ENCODE peak calls at places on chromosomes 7 and 10, in four cellular contexts. O, W, G and C are unnamed samples.

GRCh38 chr10:86969421-86970041 is 1.2 kb downstream of the ADIRF start:
- DNase-seq in O (no peak), W (no peak), G (no peak), C (no peak)

GRCh38 chr7:50731703-50732582 is 50.8 kb downstream of the GRB10 start:
- DNase-seq in O (no peak), W (no peak), G (no peak), C (no peak)

GRCh38 chr10:31509989-31510388 is 191.0 kb downstream of the ZEB1 start:
- DNase-seq in O (no peak), W (no peak), G (no peak), C (no peak)

GRCh38 chr7:31114593-31115343 is 62.7 kb downstream of the ADCYAP1R1 start:
- DNase-seq in O (no peak), W (peak), G (no peak), C (no peak)

GRCh38 chr10:130179640-130180039 is 43.4 kb downstream of the GLRX3 start:
- DNase-seq in O (no peak), W (peak), G (peak), C (no peak)

GRCh38 chr7:35379481-35379880 is 125.6 kb upstream of the TBX20 start:
- DNase-seq in O (no peak), W (no peak), G (no peak), C (no peak)

GRCh38 chr10:5488272-5489161 is 10.9 kb downstream of the CALML5 start:
- DNase-seq in O (no peak), W (no peak), G (no peak), C (no peak)

GRCh38 chr7:5532520-5533335 is 109.1 kb upstream of the TNRC18 start:
- DNase-seq in O (no peak), W (peak), G (peak), C (peak)

GRCh38 chr7:90945104-90945752 is 319.0 kb upstream of the FZD1 start:
- DNase-seq in O (no peak), W (no peak), G (no peak), C (no peak)

GRCh38 chr10:70234668-70235447 is 1.6 kb upstream of the PPA1 start:
- DNase-seq in O (no peak), W (no peak), G (peak), C (no peak)

GRCh38 chr10:43340619-43341018 is 30.8 kb upstream of the FXYD4 start:
- DNase-seq in O (no peak), W (peak), G (no peak), C (no peak)

GRCh38 chr10:121804460-121804859 is 123.4 kb downstream of the ATE1 start:
- DNase-seq in O (no peak), W (no peak), G (no peak), C (no peak)

GRCh38 chr7:4612939-4613841 is 68.9 kb upstream of the FOXK1 start:
- DNase-seq in O (no peak), W (no peak), G (peak), C (no peak)

GRCh38 chr7:116710764-116711452 is 38.9 kb downstream of the MET start:
- DNase-seq in O (no peak), W (peak), G (no peak), C (no peak)

GRCh38 chr10:132445516-132446194 is 48.7 kb downstream of the PWWP2B start:
- DNase-seq in O (no peak), W (no peak), G (no peak), C (no peak)

GRCh38 chr7:153061913-153062528 is 302.5 kb downstream of the ACTR3B start:
- DNase-seq in O (peak), W (peak), G (peak), C (no peak)

GRCh38 chr7:929311-929711 is 25.2 kb downstream of the ADAP1 start:
- DNase-seq in O (no peak), W (no peak), G (no peak), C (no peak)

GRCh38 chr7:55250313-55250712 is 114.8 kb upstream of the LANCL2 start:
- DNase-seq in O (no peak), W (peak), G (peak), C (no peak)

GRCh38 chr7:159032310-159032709 is 112.4 kb downstream of the VIPR2 start:
- DNase-seq in O (no peak), W (no peak), G (no peak), C (no peak)

GRCh38 chr10:32948451-32948850 is 9.6 kb downstream of the ITGB1 start:
- DNase-seq in O (no peak), W (peak), G (peak), C (no peak)

GRCh38 chr10:13970967-13971353 is 359.8 kb downstream of the FRMD4A start:
- DNase-seq in O (no peak), W (no peak), G (no peak), C (no peak)

GRCh38 chr7:157611341-157611740 is 274.5 kb downstream of the DNAJB6 start:
- DNase-seq in O (no peak), W (no peak), G (no peak), C (no peak)

GRCh38 chr10:37734971-37735370 is 122.4 kb downstream of the ZNF248 start:
- DNase-seq in O (no peak), W (peak), G (peak), C (no peak)

GRCh38 chr10:122568551-122568950 is 8.0 kb downstream of the DMBT1 start:
- DNase-seq in O (no peak), W (no peak), G (no peak), C (no peak)

GRCh38 chr7:2202901-2203550 is 29.7 kb downstream of the MAD1L1 start:
- DNase-seq in O (no peak), W (no peak), G (no peak), C (no peak)

GRCh38 chr7:38169862-38170261 is 8.2 kb upstream of the STARD3NL start:
- DNase-seq in O (no peak), W (peak), G (peak), C (peak)

GRCh38 chr7:128794020-128794419 is 2.3 kb downstream of the CCDC136 start:
- DNase-seq in O (no peak), W (peak), G (no peak), C (no peak)

GRCh38 chr7:134562136-134562535 is 13.2 kb downstream of the AKR1B15 start:
- DNase-seq in O (no peak), W (peak), G (no peak), C (no peak)

GRCh38 chr7:55254596-55255500 is 110.3 kb upstream of the LANCL2 start:
- DNase-seq in O (peak), W (peak), G (peak), C (no peak)

GRCh38 chr7:95672434-95672833 is 76.1 kb upstream of the PDK4 start:
- DNase-seq in O (no peak), W (no peak), G (no peak), C (no peak)

GRCh38 chr10:45439365-45439764 is 65.3 kb downstream of the ALOX5 start:
- DNase-seq in O (no peak), W (no peak), G (no peak), C (no peak)

GRCh38 chr10:132982301-132982989 is 40.1 kb upstream of the CFAP46 start:
- DNase-seq in O (no peak), W (no peak), G (no peak), C (no peak)

GRCh38 chr10:80202934-80203834 is 2.2 kb downstream of the ANXA11 start:
- DNase-seq in O (peak), W (peak), G (peak), C (peak)

GRCh38 chr7:33716581-33717477 is 188.5 kb upstream of the BMPER start:
- DNase-seq in O (no peak), W (peak), G (peak), C (no peak)

GRCh38 chr10:81708946-81709345 is 166.0 kb upstream of the NRG3 start:
- DNase-seq in O (no peak), W (no peak), G (no peak), C (no peak)

GRCh38 chr7:150854066-150855000 is 2.0 kb downstream of the AOC1 start:
- DNase-seq in O (no peak), W (no peak), G (no peak), C (no peak)
- TF ChIP-seq HDAC2 in O (no peak), W (no peak), G (no peak), C (no peak)

GRCh38 chr10:105843786-105844560 is 1202.9 kb downstream of the SORCS3 start:
- DNase-seq in O (no peak), W (no peak), G (no peak), C (peak)
- TF ChIP-seq HDAC2 in O (no peak), W (no peak), G (no peak), C (no peak)

DNA sequence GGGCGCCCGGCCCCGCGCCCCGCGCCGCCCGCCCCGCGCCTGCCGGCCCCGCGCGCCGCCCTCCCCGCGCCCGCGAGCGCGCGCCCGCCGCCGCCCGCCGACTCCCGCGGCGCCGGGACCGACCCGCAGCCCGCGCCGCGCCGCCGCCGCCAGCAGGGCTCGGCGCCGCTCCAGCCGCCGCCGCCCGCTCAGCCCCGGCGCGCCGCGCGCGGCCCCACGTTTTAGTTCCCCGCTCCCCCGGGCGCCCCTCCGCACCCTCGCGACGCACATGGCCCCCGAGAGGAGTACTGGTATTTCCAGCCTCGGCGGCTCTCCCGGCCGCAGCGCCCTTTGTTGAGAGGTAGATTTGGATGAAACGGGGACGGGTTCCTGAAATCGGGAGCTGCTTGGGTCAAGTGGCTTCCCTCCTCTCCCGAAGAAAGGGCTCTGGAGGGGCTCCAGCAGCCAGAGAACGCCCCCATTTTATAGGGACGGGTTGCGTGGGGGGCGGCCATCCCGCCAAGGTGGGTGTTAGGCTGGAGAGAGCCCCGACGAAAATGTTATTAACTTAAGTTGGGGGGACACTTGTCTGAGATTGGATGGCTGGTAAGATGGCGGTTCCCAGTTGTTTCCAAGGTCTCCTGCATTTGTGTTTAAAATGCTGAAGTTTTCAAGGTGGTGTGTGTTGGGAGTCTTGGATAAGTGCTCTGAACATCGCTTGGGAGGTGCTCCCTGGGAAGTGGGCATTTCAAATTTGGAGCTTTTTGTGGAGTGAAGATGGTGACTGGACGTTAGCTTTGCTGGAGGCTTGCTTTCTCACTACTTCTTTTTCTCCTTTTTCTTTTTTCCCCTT is 1.1 kb downstream of the BMI1 start:
- DNase-seq in O (no peak), W (peak), G (no peak), C (no peak)
- TF ChIP-seq HDAC2 in O (no peak), W (no peak), G (no peak), C (no peak)

DNA sequence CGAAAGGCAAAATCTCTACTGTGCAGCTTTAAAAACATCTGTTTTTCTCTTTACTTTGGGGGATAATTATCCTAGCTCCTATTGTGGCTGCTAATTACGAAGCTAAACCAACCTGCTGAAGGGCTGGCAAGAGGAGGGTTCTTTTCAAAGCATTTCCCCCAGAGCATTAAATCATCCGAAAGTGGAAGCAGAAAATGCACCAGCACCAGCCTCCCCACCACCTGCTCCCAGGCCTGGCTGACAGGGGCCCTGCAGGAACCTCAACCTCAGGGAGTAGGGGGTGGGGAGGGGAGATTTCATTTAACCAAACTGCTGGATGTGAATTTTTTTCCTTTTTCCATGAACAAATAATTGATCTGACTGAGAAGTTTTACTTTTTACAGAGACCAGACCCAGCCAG is 56.3 kb upstream of the CHST15 start:
- DNase-seq in O (no peak), W (no peak), G (no peak), C (peak)
- TF ChIP-seq HDAC2 in O (no peak), W (no peak), G (no peak), C (no peak)

GRCh38 chr7:98995523-98996161 is 117.3 kb downstream of the TRRAP start:
- DNase-seq in O (no peak), W (no peak), G (no peak), C (no peak)
- TF ChIP-seq HDAC2 in O (no peak), W (no peak), G (no peak), C (no peak)

DNA sequence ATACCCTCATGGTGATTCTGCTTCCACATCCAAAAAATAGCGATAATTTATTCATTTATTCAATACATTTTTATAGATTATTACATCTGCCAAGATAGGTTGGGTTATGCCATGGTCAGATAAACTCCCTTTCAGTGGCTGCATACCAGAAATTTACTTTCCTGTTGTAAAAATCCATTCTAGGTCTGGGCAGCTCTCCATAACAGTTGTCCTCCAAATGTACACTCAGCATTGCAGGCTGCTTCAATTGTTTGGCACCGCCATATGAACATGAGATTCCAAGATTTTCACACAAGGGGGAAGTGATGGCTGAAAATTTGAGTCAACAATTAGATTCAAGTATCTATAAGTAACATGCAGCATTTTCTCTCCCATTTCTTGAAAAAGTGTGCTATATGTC is 568.8 kb downstream of the ETV1 start:
- DNase-seq in O (no peak), W (no peak), G (no peak), C (no peak)
- TF ChIP-seq HDAC2 in O (no peak), W (no peak), G (no peak), C (no peak)

GRCh38 chr7:48427671-48428070 is 256.4 kb downstream of the ABCA13 start:
- DNase-seq in O (no peak), W (no peak), G (no peak), C (no peak)
- TF ChIP-seq HDAC2 in O (no peak), W (no peak), G (no peak), C (no peak)